ENCODE peak calls at places on chromosomes 13 and 19, in seven cellular contexts. S is right lobe of liver, I is heart right ventricle, V is PC-9, Q is fibroblast of lung, F is dorsolateral prefrontal cortex, T is SK-N-SH. W is an unnamed sample.

GRCh38 chr19:39497850-39498261 is 891 bp upstream of the DLL3 start:
- DNase-seq in S (no peak), I (peak; percentile 49), V (peak; percentile 44), Q (peak; percentile 43), F (peak; percentile 33), T (peak; percentile 88), W (no peak)

GRCh38 chr19:4380254-4380727 is 20.1 kb downstream of the SH3GL1 start:
- DNase-seq in S (peak; percentile 56), I (peak; percentile 63), V (no peak), Q (no peak), F (no peak), T (peak; percentile 29), W (no peak)

GRCh38 chr19:38020331-38020730 is 113.3 kb downstream of the SIPA1L3 start:
- DNase-seq in S (no peak), I (no peak), V (no peak), Q (no peak), F (no peak), T (no peak), W (no peak)

GRCh38 chr19:36113425-36113824 is 1.2 kb downstream of the POLR2I start:
- DNase-seq in S (no peak), I (no peak), V (no peak), Q (no peak), F (no peak), T (no peak), W (no peak)

GRCh38 chr19:42191855-42192254 is 25.6 kb downstream of the DEDD2 start:
- DNase-seq in S (no peak), I (no peak), V (peak; percentile 67), Q (peak; percentile 84), F (no peak), T (no peak), W (peak; percentile 26)

GRCh38 chr19:32924200-32924599 is 47.6 kb downstream of the CEP89 start:
- DNase-seq in S (no peak), I (no peak), V (no peak), Q (peak; percentile 6), F (no peak), T (no peak), W (peak; percentile 8)

GRCh38 chr13:40172149-40172591 is 494.3 kb downstream of the FOXO1 start:
- DNase-seq in S (no peak), I (no peak), V (no peak), Q (no peak), F (no peak), T (no peak), W (no peak)

GRCh38 chr19:35777961-35778360 is 2.6 kb downstream of the ARHGAP33 start:
- DNase-seq in S (no peak), I (no peak), V (no peak), Q (no peak), F (no peak), T (no peak), W (no peak)

GRCh38 chr13:74246398-74246975 is 112.3 kb upstream of the KLF12 start:
- DNase-seq in S (no peak), I (no peak), V (no peak), Q (peak; percentile 30), F (no peak), T (no peak), W (no peak)

GRCh38 chr13:98370806-98371553 is 193.9 kb upstream of the RNF113B start:
- DNase-seq in S (no peak), I (peak; percentile 47), V (no peak), Q (peak; percentile 92), F (no peak), T (no peak), W (peak; percentile 92)

GRCh38 chr13:110419391-110419791 is 112.3 kb downstream of the COL4A2 start:
- DNase-seq in S (no peak), I (no peak), V (peak; percentile 39), Q (no peak), F (no peak), T (no peak), W (no peak)

GRCh38 chr19:1576242-1577089 is 8.3 kb upstream of the MEX3D start:
- DNase-seq in S (no peak), I (no peak), V (no peak), Q (no peak), F (no peak), T (no peak), W (no peak)

GRCh38 chr19:1243768-1244692 is 2.5 kb downstream of the ATP5F1D start:
- DNase-seq in S (peak; percentile 94), I (peak; percentile 90), V (peak; percentile 77), Q (peak; percentile 85), F (peak; percentile 72), T (peak; percentile 86), W (no peak)

GRCh38 chr19:19098084-19098702 is 34.4 kb downstream of the SLC25A42 start:
- DNase-seq in S (no peak), I (no peak), V (peak; percentile 16), Q (no peak), F (no peak), T (no peak), W (no peak)

GRCh38 chr13:77143325-77143907 is 116.5 kb upstream of the FBXL3 start:
- DNase-seq in S (no peak), I (no peak), V (no peak), Q (peak; percentile 33), F (no peak), T (no peak), W (no peak)

GRCh38 chr13:76715043-76715442 is 171.2 kb downstream of the KCTD12 start:
- DNase-seq in S (no peak), I (no peak), V (no peak), Q (no peak), F (no peak), T (no peak), W (no peak)

GRCh38 chr13:75353786-75354193 is 128.2 kb downstream of the TBC1D4 start:
- DNase-seq in S (no peak), I (no peak), V (no peak), Q (no peak), F (no peak), T (no peak), W (no peak)

GRCh38 chr19:2546128-2547032 is 70.5 kb downstream of the GADD45B start:
- DNase-seq in S (peak; percentile 95), I (peak; percentile 84), V (peak; percentile 37), Q (peak; percentile 38), F (peak; percentile 88), T (no peak), W (no peak)

GRCh38 chr19:55116232-55117062 is 990 bp downstream of the PPP1R12C start:
- DNase-seq in S (peak; percentile 65), I (peak; percentile 67), V (peak; percentile 29), Q (peak; percentile 63), F (peak; percentile 63), T (peak; percentile 86), W (no peak)

GRCh38 chr13:31242935-31243334 is 43.2 kb downstream of the B3GLCT start:
- DNase-seq in S (no peak), I (no peak), V (no peak), Q (peak; percentile 66), F (no peak), T (no peak), W (no peak)

GRCh38 chr13:94705081-94705751 is 7.1 kb downstream of the SOX21 start:
- DNase-seq in S (no peak), I (no peak), V (no peak), Q (no peak), F (no peak), T (peak; percentile 42), W (no peak)

DNA sequence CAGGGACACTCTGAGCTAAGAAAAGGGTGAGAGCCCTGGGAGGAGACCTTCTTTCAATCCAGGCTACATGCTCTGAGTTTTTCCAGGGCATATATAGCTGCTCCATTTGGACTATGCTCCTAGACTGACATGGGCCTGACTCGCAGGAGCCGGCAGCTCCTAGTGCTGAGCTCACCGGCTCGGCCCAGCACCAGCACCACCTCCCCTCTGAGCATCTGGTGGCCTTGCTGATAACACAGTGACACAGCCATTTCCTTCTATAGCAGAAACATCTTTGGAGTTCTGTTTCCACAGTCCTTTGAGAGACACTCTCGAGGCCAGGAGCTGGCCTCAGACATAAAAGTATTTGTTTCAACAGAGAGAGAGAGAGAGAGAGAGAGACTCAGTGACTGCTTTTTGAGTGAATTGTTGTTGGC is 184.9 kb downstream of the TM9SF2 start:
- DNase-seq in S (no peak), I (peak; percentile 30), V (no peak), Q (no peak), F (no peak), T (peak; percentile 66), W (no peak)
- H3K27ac ChIP-seq in S (no peak overlapping the region), I (peak overlapping the region; percentile 68), V (no peak overlapping the region), Q (no peak overlapping the region), F (no peak overlapping the region), T (peak overlapping the region; percentile 80), W (no peak overlapping the region)

GRCh38 chr19:48714759-48715261 is 4.7 kb downstream of the MAMSTR start:
- DNase-seq in S (no peak), I (no peak), V (no peak), Q (no peak), F (no peak), T (no peak), W (no peak)

GRCh38 chr19:48715276-48715675 is 4.2 kb downstream of the MAMSTR start:
- DNase-seq in S (no peak), I (no peak), V (no peak), Q (no peak), F (no peak), T (no peak), W (no peak)

GRCh38 chr19:48711106-48711662 is 8.3 kb downstream of the MAMSTR start:
- DNase-seq in S (no peak), I (no peak), V (no peak), Q (no peak), F (no peak), T (no peak), W (no peak)

GRCh38 chr19:48713864-48714755 is 5.4 kb downstream of the MAMSTR start:
- DNase-seq in S (peak; percentile 99), I (peak; percentile 99), V (peak; percentile 100), Q (peak; percentile 99), F (peak; percentile 95), T (peak; percentile 98), W (peak; percentile 99)

GRCh38 chr19:48713041-48713863 is 6.3 kb downstream of the MAMSTR start:
- DNase-seq in S (no peak), I (no peak), V (peak; percentile 24), Q (no peak), F (no peak), T (peak; percentile 59), W (no peak)
- TF ChIP-seq CTCF in S (no peak), I (no peak), V (peak; percentile 47), Q (peak; percentile 17), F (peak; percentile 17), T (peak; percentile 30), W (peak; percentile 48)

DNA sequence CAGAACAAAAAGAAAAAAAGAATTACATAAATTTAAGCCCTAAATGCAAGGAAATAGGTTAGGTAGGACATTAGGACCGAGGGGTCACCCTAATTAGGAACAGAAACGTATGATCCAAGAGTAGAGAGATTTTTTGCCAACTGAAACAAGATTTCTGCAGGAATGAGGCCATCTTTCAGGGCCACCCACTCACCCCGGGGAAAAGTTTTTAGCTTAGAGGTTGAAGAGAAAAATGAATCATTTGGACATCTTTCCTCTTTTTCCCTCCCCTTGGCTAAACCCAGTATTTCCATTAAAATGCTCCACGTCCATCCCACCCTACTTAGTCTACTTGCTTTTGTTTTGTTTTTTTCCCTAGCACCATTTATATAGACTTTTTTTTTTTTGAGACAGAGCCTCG is 10.6 kb upstream of the PNMA8A start:
- DNase-seq in S (no peak), I (no peak), V (no peak), Q (peak; percentile 35), F (no peak), T (no peak), W (no peak)
- H3K27ac ChIP-seq in S (no peak overlapping the region), I (peak overlapping the region; percentile 70), V (no peak overlapping the region), Q (no peak overlapping the region), F (peak overlapping the region; percentile 66), T (no peak overlapping the region), W (peak overlapping the region; percentile 96)

DNA sequence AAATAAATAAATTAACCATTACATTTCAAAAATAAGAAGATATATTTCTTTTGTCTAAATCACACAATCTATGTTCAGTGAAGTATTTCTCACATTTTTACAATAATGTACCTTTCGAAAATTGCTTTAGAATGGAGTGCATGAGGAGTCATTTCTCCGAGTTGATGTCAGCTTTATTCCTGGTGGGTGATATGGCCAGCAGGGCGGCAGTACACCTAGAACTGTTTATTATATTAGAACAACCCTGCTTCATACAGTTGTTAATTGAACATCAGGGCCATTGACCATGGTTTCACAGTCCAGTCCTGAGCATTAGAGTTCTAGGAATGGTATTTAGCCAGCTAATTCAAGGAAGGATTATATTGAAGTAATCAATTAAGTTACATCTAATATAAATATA is 696.3 kb upstream of the SLC10A2 start:
- DNase-seq in S (no peak), I (no peak), V (no peak), Q (no peak), F (no peak), T (no peak), W (no peak)
- TF ChIP-seq CTCF in S (peak; percentile 20), I (no peak), V (no peak), Q (no peak), F (no peak), T (no peak), W (no peak)

W was measured in AG04450.